ENCODE peak calls at places on chromosomes 12 and 14, in nine cellular contexts. R, F, D, T, L, O, W, E and I are unnamed samples.

GRCh38 chr14:24607081-24607480 is 2.4 kb downstream of the GZMH start:
- DNase-seq in R (no peak), T (no peak), W (no peak), D (no peak), F (no peak), E (peak), O (no peak), L (no peak), I (no peak)

GRCh38 chr12:93387780-93388179 is 10.1 kb downstream of the NUDT4 start:
- DNase-seq in E (no peak), T (peak), R (no peak), L (no peak), O (no peak), F (no peak), W (no peak), D (no peak), I (no peak)

GRCh38 chr12:95820096-95820703 is 29.6 kb upstream of the NTN4 start:
- DNase-seq in R (peak), E (peak), L (no peak), O (no peak), D (peak), F (no peak), W (no peak), T (peak), I (no peak)

GRCh38 chr12:73057428-73057827 is 785.3 kb downstream of the TRHDE start:
- DNase-seq in T (no peak), E (peak), L (no peak), W (no peak), O (no peak), D (no peak), R (no peak), F (no peak), I (peak)

GRCh38 chr12:121050725-121051124 is 11.7 kb upstream of the OASL start:
- DNase-seq in L (no peak), D (no peak), W (no peak), E (peak), T (peak), F (no peak), O (no peak), R (no peak), I (no peak)

GRCh38 chr14:74956000-74956279 is 543 bp upstream of the PGF start:
- DNase-seq in T (no peak), W (no peak), D (no peak), F (no peak), O (no peak), R (no peak), E (no peak), L (no peak), I (no peak)

GRCh38 chr12:12616512-12617275 is 5.0 kb downstream of the CREBL2 start:
- DNase-seq in D (no peak), L (no peak), E (no peak), O (no peak), W (no peak), T (no peak), R (no peak), F (no peak), I (no peak)

GRCh38 chr12:66156654-66157053 is 13.1 kb downstream of the TMBIM4 start:
- DNase-seq in R (no peak), T (no peak), D (no peak), L (no peak), F (no peak), E (no peak), O (no peak), W (no peak), I (no peak)

GRCh38 chr14:103033744-103034143 is 23.6 kb downstream of the CDC42BPB start:
- DNase-seq in W (no peak), E (no peak), O (no peak), L (no peak), R (no peak), T (peak), D (no peak), F (no peak), I (peak)

GRCh38 chr14:105476937-105477658 is 2.5 kb downstream of the CRIP2 start:
- DNase-seq in L (no peak), E (no peak), F (peak), O (no peak), D (no peak), T (peak), R (no peak), W (peak), I (no peak)

GRCh38 chr14:105474478-105475268 is at the start of gene CRIP2:
- DNase-seq in L (peak), F (peak), T (peak), W (peak), D (no peak), O (no peak), R (peak), E (no peak), I (no peak)

GRCh38 chr14:105475916-105476845 is 1.6 kb downstream of the CRIP2 start:
- DNase-seq in F (peak), T (peak), L (peak), E (no peak), D (no peak), W (peak), R (no peak), O (no peak), I (peak)

GRCh38 chr14:105473677-105474477 is 744 bp upstream of the CRIP2 start:
- DNase-seq in R (peak), D (peak), W (peak), L (peak), O (peak), F (peak), T (peak), E (peak), I (peak)

DNA sequence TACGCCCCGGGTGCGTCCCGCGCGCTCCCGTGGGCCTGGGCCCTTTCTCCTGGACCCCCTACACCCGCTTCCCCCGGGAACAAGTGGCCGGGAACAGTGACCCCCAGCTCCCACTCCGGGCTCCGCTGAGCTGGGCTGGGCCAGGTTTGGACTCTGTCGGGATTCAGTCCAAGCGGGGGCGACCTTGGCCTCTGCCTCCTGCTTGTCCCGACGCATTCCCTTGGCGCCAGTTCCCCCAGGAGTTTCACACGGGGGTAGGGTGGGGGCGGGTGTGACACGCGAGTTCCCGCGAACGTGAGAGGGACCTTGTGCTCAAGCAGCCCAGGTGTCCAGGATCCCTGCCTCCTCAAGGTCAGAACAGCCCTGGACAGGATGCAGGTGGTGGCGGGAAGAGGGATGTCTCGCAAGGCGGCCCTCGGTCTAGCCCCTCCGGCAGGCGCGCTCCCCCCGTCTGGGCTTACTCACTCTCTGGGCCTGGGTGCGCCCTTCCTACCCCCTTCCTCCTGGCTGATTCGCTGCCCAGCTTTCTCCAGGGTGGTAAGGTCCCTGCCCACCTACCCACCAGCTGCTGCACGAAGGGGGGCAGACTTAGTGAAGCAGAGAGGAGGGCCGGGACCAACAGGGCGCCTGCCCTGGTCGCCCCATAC is 771 bp downstream of the CRIP2 start:
- DNase-seq in D (no peak), W (peak), T (peak), O (no peak), E (no peak), F (peak), R (no peak), L (peak), I (no peak)
- H3K4me3 ChIP-seq in D (peak), W (peak), T (peak), O (peak), E (no peak), F (peak), R (no peak), L (peak), I (peak)

GRCh38 chr14:69767369-69767999 is 542 bp downstream of the SRSF5 start:
- DNase-seq in E (peak), L (peak), W (peak), R (peak), T (peak), O (peak), D (peak), F (peak), I (peak)
- TF ChIP-seq POLR2A in E (peak), L (peak), W (peak), R (peak), T (no peak), O (peak), D (peak), F (no peak), I (peak)

GRCh38 chr12:103865151-103865730 is 24.2 kb upstream of the NT5DC3 start:
- DNase-seq in W (no peak), T (no peak), E (no peak), L (no peak), R (no peak), O (no peak), F (no peak), D (no peak), I (no peak)
- H3K4me3 ChIP-seq in W (no peak), T (no peak), E (no peak), L (no peak), R (no peak), O (no peak), F (no peak), D (no peak), I (no peak)

DNA sequence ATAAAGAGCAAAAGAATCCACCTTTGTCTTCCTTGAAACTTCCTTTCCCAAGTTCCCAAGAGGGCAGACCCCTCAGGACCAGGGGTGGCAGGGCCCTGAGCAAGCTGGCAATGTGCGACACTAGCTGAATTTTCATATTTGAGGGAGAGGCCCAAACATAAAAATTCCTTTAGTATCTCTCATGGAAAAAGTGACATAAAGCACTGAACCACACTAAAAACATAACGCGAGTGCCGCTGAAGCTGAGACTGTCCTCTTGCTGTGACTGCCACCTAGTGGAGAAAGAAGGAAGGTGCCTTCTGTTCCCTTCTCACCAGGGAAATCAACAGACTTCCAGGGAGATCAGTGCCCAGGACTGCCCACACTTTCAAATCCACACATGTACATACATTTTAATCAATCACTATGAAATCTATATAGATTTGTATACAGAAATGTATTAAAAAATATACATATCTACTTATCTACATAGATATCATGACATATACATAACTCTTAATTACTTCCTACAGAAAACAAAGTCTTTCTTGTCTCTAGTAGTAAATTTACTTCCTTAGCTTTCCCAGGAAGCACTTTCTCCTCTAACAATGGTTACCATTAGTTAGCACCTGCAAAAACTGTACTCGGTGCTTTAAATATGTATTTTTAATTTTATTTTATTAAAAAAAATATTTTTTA is 53.8 kb downstream of the SSH1 start:
- DNase-seq in D (peak), T (peak), W (peak), L (peak), O (peak), F (peak), R (peak), E (peak), I (peak)
- TF ChIP-seq POLR2A in D (no peak), T (no peak), W (no peak), L (no peak), O (peak), F (no peak), R (no peak), E (no peak), I (no peak)